ENCODE peak calls at places on chromosomes 2 and 18, in six cellular contexts. One of them, this sample, is unnamed.

GRCh38 chr2:222452422-222452950 is 28.1 kb downstream of the SGPP2 start:
- DNase-seq in GM12865: no peak
- DNase-seq in AG09309: no peak
- DNase-seq in mucosa of descending colon: no peak
- DNase-seq in lower lobe of right lung: no peak
- DNase-seq in cardiac fibroblast: no peak
- DNase-seq in this sample: no peak

GRCh38 chr2:33378551-33379220 is 97.8 kb upstream of the RASGRP3 start:
- DNase-seq in GM12865: no peak
- DNase-seq in AG09309: no peak
- DNase-seq in mucosa of descending colon: no peak
- DNase-seq in lower lobe of right lung: no peak
- DNase-seq in cardiac fibroblast: peak; percentile 70
- DNase-seq in this sample: no peak

GRCh38 chr2:111202266-111203040 is 81.7 kb downstream of the BCL2L11 start:
- DNase-seq in GM12865: no peak
- DNase-seq in AG09309: no peak
- DNase-seq in mucosa of descending colon: no peak
- DNase-seq in lower lobe of right lung: no peak
- DNase-seq in cardiac fibroblast: peak; percentile 53
- DNase-seq in this sample: peak; percentile 41

GRCh38 chr2:42794271-42795046 is 2.1 kb upstream of the HAAO start:
- DNase-seq in GM12865: peak; percentile 88
- DNase-seq in AG09309: no peak
- DNase-seq in mucosa of descending colon: no peak
- DNase-seq in lower lobe of right lung: no peak
- DNase-seq in cardiac fibroblast: peak; percentile 39
- DNase-seq in this sample: peak; percentile 30

GRCh38 chr2:178796079-178796677 is 11.0 kb downstream of the TTN start:
- DNase-seq in GM12865: peak; percentile 54
- DNase-seq in AG09309: peak; percentile 21
- DNase-seq in mucosa of descending colon: no peak
- DNase-seq in lower lobe of right lung: no peak
- DNase-seq in cardiac fibroblast: peak; percentile 73
- DNase-seq in this sample: peak; percentile 72

GRCh38 chr2:39871291-39871761 is 92.3 kb upstream of the THUMPD2 start:
- DNase-seq in GM12865: no peak
- DNase-seq in AG09309: peak; percentile 91
- DNase-seq in mucosa of descending colon: no peak
- DNase-seq in lower lobe of right lung: no peak
- DNase-seq in cardiac fibroblast: peak; percentile 76
- DNase-seq in this sample: peak; percentile 76

GRCh38 chr2:109631741-109632140 is 17.6 kb downstream of the SOWAHC start:
- DNase-seq in GM12865: no peak
- DNase-seq in AG09309: no peak
- DNase-seq in mucosa of descending colon: no peak
- DNase-seq in lower lobe of right lung: no peak
- DNase-seq in cardiac fibroblast: no peak
- DNase-seq in this sample: no peak

GRCh38 chr18:6336239-6336638 is 78.5 kb downstream of the L3MBTL4 start:
- DNase-seq in GM12865: no peak
- DNase-seq in AG09309: no peak
- DNase-seq in mucosa of descending colon: no peak
- DNase-seq in lower lobe of right lung: no peak
- DNase-seq in cardiac fibroblast: no peak
- DNase-seq in this sample: no peak

GRCh38 chr2:194304191-194304590 is 1352.8 kb upstream of the SLC39A10 start:
- DNase-seq in GM12865: no peak
- DNase-seq in AG09309: no peak
- DNase-seq in mucosa of descending colon: no peak
- DNase-seq in lower lobe of right lung: no peak
- DNase-seq in cardiac fibroblast: no peak
- DNase-seq in this sample: no peak

GRCh38 chr2:181741756-181742155 is 61.4 kb upstream of the NEUROD1 start:
- DNase-seq in GM12865: no peak
- DNase-seq in AG09309: peak; percentile 27
- DNase-seq in mucosa of descending colon: no peak
- DNase-seq in lower lobe of right lung: no peak
- DNase-seq in cardiac fibroblast: no peak
- DNase-seq in this sample: peak; percentile 58

GRCh38 chr2:113705982-113706523 is 50.4 kb downstream of the SLC35F5 start:
- DNase-seq in GM12865: no peak
- DNase-seq in AG09309: no peak
- DNase-seq in mucosa of descending colon: no peak
- DNase-seq in lower lobe of right lung: no peak
- DNase-seq in cardiac fibroblast: no peak
- DNase-seq in this sample: no peak

GRCh38 chr2:171894612-171894947 is 536 bp upstream of the SLC25A12 start:
- DNase-seq in GM12865: no peak
- DNase-seq in AG09309: no peak
- DNase-seq in mucosa of descending colon: no peak
- DNase-seq in lower lobe of right lung: no peak
- DNase-seq in cardiac fibroblast: no peak
- DNase-seq in this sample: no peak

GRCh38 chr2:223835701-223836532 is 1.5 kb downstream of the AP1S3 start:
- DNase-seq in GM12865: peak; percentile 83
- DNase-seq in AG09309: no peak
- DNase-seq in mucosa of descending colon: peak; percentile 54
- DNase-seq in lower lobe of right lung: peak; percentile 49
- DNase-seq in cardiac fibroblast: no peak
- DNase-seq in this sample: no peak

GRCh38 chr2:108919571-108920373 is 69.2 kb downstream of the EDAR start:
- DNase-seq in GM12865: no peak
- DNase-seq in AG09309: no peak
- DNase-seq in mucosa of descending colon: no peak
- DNase-seq in lower lobe of right lung: no peak
- DNase-seq in cardiac fibroblast: no peak
- DNase-seq in this sample: no peak

GRCh38 chr2:166899676-166900075 is 11.4 kb downstream of the XIRP2 start:
- DNase-seq in GM12865: no peak
- DNase-seq in AG09309: no peak
- DNase-seq in mucosa of descending colon: no peak
- DNase-seq in lower lobe of right lung: no peak
- DNase-seq in cardiac fibroblast: no peak
- DNase-seq in this sample: no peak

GRCh38 chr2:70570041-70570661 is 16.5 kb upstream of the TGFA start:
- DNase-seq in GM12865: no peak
- DNase-seq in AG09309: no peak
- DNase-seq in mucosa of descending colon: no peak
- DNase-seq in lower lobe of right lung: peak; percentile 53
- DNase-seq in cardiac fibroblast: no peak
- DNase-seq in this sample: no peak

GRCh38 chr2:164260506-164260905 is 360.8 kb downstream of the GRB14 start:
- DNase-seq in GM12865: no peak
- DNase-seq in AG09309: peak; percentile 10
- DNase-seq in mucosa of descending colon: no peak
- DNase-seq in lower lobe of right lung: no peak
- DNase-seq in cardiac fibroblast: peak; percentile 0
- DNase-seq in this sample: peak; percentile 32

DNA sequence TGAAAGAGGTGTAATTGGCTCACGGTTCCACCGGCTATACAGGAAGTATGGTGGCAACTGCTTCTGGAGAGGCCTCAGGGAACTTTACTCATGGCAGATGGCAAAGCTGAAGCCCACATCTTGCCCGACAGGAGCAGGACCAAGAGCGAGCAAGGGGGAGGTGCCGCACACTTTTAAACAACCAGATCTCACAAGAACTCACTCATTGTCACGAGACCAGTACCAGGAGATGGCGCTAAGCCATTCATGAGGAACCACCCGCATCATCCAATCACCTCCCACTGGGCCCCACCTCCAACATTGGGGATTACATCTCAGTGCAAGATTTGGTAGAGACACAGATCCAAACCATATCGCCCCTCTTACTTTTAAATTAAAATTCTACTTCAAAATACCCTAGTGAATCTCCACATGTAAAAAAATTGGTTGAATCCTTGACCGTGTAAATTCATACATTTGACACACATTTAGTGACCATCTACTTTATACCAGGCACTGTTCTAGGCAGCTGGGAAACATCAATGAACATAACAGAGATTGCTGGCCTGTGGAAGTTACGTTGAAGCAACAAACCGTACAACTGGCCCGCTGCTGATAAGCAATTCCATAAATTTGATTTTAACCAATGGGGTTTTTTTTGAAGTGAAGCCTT is 87.6 kb downstream of the ALPK2 start:
- DNase-seq in GM12865: peak; percentile 92
- DNase-seq in AG09309: no peak
- DNase-seq in mucosa of descending colon: no peak
- DNase-seq in lower lobe of right lung: no peak
- DNase-seq in cardiac fibroblast: peak; percentile 22
- DNase-seq in this sample: peak; percentile 53
- H3K4me3 ChIP-seq in GM12865: peak overlapping the region; percentile 72
- H3K4me3 ChIP-seq in AG09309: no peak overlapping the region
- H3K4me3 ChIP-seq in mucosa of descending colon: no peak overlapping the region
- H3K4me3 ChIP-seq in lower lobe of right lung: no peak overlapping the region
- H3K4me3 ChIP-seq in cardiac fibroblast: no peak overlapping the region
- H3K4me3 ChIP-seq in this sample: no peak overlapping the region

GRCh38 chr2:176160251-176161040 is 3.3 kb downstream of the HOXD3 start:
- DNase-seq in GM12865: no peak
- DNase-seq in AG09309: no peak
- DNase-seq in mucosa of descending colon: no peak
- DNase-seq in lower lobe of right lung: no peak
- DNase-seq in cardiac fibroblast: peak; percentile 9
- DNase-seq in this sample: peak; percentile 30
- H3K4me3 ChIP-seq in GM12865: no peak overlapping the region
- H3K4me3 ChIP-seq in AG09309: no peak overlapping the region
- H3K4me3 ChIP-seq in mucosa of descending colon: no peak overlapping the region
- H3K4me3 ChIP-seq in lower lobe of right lung: no peak overlapping the region
- H3K4me3 ChIP-seq in cardiac fibroblast: no peak overlapping the region
- H3K4me3 ChIP-seq in this sample: peak overlapping the region; percentile 20

GRCh38 chr18:48934400-48934707 is 16.4 kb downstream of the SMAD7 start:
- DNase-seq in GM12865: peak; percentile 40
- DNase-seq in AG09309: no peak
- DNase-seq in mucosa of descending colon: no peak
- DNase-seq in lower lobe of right lung: no peak
- DNase-seq in cardiac fibroblast: no peak
- DNase-seq in this sample: no peak

GRCh38 chr18:48933578-48934399 is 17.0 kb downstream of the SMAD7 start:
- DNase-seq in GM12865: peak; percentile 37
- DNase-seq in AG09309: no peak
- DNase-seq in mucosa of descending colon: peak; percentile 67
- DNase-seq in lower lobe of right lung: peak; percentile 73
- DNase-seq in cardiac fibroblast: no peak
- DNase-seq in this sample: no peak

GRCh38 chr18:48932822-48933510 is 17.8 kb downstream of the SMAD7 start:
- DNase-seq in GM12865: peak; percentile 60
- DNase-seq in AG09309: no peak
- DNase-seq in mucosa of descending colon: peak; percentile 67
- DNase-seq in lower lobe of right lung: no peak
- DNase-seq in cardiac fibroblast: no peak
- DNase-seq in this sample: no peak

GRCh38 chr18:48935433-48935774 is 15.4 kb downstream of the SMAD7 start:
- DNase-seq in GM12865: no peak
- DNase-seq in AG09309: no peak
- DNase-seq in mucosa of descending colon: no peak
- DNase-seq in lower lobe of right lung: no peak
- DNase-seq in cardiac fibroblast: no peak
- DNase-seq in this sample: no peak

DNA sequence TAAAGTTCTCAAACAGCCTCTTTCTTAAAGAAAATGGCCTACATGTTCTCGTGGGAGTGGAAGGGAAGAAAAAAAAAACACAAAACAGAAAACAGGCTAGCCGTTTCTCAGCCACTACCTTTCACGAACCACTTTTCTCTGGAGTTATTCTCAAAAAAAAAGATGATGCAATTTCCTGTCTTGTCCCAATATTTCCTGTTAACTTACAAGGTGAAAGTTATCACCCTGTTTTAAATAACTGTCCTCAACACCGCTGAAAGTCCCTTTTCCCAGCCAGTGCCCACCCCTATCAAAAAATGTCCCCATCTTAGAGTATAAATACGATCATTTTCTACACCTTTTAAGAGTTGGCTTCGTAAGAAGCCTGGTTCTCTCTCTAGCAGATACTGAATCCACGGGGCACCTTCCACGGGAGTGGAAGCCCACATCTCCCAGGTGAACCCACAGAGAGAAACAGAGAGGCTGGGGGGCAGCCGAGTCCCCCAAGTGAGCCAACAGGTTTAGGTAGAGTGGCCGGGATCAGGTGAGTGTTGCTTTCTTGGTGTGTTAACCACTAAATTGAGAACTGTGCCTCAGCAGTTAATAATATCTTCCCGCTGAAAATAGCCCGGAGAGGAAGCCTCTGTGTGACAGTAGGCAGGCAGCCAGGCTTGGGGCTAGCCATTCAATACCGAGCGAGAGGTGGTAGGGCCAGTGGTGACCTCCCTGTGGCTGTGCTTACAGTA is 15.9 kb downstream of the SMAD7 start:
- DNase-seq in GM12865: peak; percentile 83
- DNase-seq in AG09309: no peak
- DNase-seq in mucosa of descending colon: peak; percentile 42
- DNase-seq in lower lobe of right lung: no peak
- DNase-seq in cardiac fibroblast: no peak
- DNase-seq in this sample: no peak
- H3K4me3 ChIP-seq in GM12865: peak overlapping the region; percentile 42
- H3K4me3 ChIP-seq in AG09309: no peak overlapping the region
- H3K4me3 ChIP-seq in mucosa of descending colon: no peak overlapping the region
- H3K4me3 ChIP-seq in lower lobe of right lung: peak overlapping the region; percentile 41
- H3K4me3 ChIP-seq in cardiac fibroblast: no peak overlapping the region
- H3K4me3 ChIP-seq in this sample: no peak overlapping the region

GRCh38 chr2:44055229-44055628 is 59.4 kb upstream of the LRPPRC start:
- DNase-seq in GM12865: no peak
- DNase-seq in AG09309: no peak
- DNase-seq in mucosa of descending colon: no peak
- DNase-seq in lower lobe of right lung: no peak
- DNase-seq in cardiac fibroblast: no peak
- DNase-seq in this sample: no peak

GRCh38 chr2:44051948-44052347 is 56.2 kb upstream of the LRPPRC start:
- DNase-seq in GM12865: no peak
- DNase-seq in AG09309: no peak
- DNase-seq in mucosa of descending colon: no peak
- DNase-seq in lower lobe of right lung: no peak
- DNase-seq in cardiac fibroblast: no peak
- DNase-seq in this sample: no peak

GRCh38 chr2:44053456-44053855 is 57.7 kb upstream of the LRPPRC start:
- DNase-seq in GM12865: no peak
- DNase-seq in AG09309: no peak
- DNase-seq in mucosa of descending colon: no peak
- DNase-seq in lower lobe of right lung: no peak
- DNase-seq in cardiac fibroblast: no peak
- DNase-seq in this sample: no peak

GRCh38 chr2:44055664-44056063 is 59.9 kb upstream of the LRPPRC start:
- DNase-seq in GM12865: no peak
- DNase-seq in AG09309: no peak
- DNase-seq in mucosa of descending colon: no peak
- DNase-seq in lower lobe of right lung: no peak
- DNase-seq in cardiac fibroblast: no peak
- DNase-seq in this sample: no peak

GRCh38 chr2:44053052-44053451 is 57.3 kb upstream of the LRPPRC start:
- DNase-seq in GM12865: no peak
- DNase-seq in AG09309: no peak
- DNase-seq in mucosa of descending colon: no peak
- DNase-seq in lower lobe of right lung: no peak
- DNase-seq in cardiac fibroblast: no peak
- DNase-seq in this sample: no peak
- H3K4me3 ChIP-seq in GM12865: no peak overlapping the region
- H3K4me3 ChIP-seq in AG09309: no peak overlapping the region
- H3K4me3 ChIP-seq in mucosa of descending colon: no peak overlapping the region
- H3K4me3 ChIP-seq in lower lobe of right lung: no peak overlapping the region
- H3K4me3 ChIP-seq in cardiac fibroblast: no peak overlapping the region
- H3K4me3 ChIP-seq in this sample: no peak overlapping the region